ENCODE peak calls at places on chromosome 9, in ten cellular contexts. A is breast epithelium, W is sigmoid colon, I is suprapubic skin, E is colonic mucosa, F is Panc1, P is heart right ventricle, U is ovary, K is left ventricle myocardium inferior, N is pancreas. D is an unnamed sample. For H3K36me3, the result is how much of the 10 kb centered on the place peaks cover.

GRCh38 chr9:116423149-116423548 is 264.0 kb upstream of the TRIM32 start:
- DNase-seq in W (no peak), A (no peak), N (no peak), I (no peak), E (no peak), U (no peak), F (no peak), K (no peak), P (no peak), D (no peak)

GRCh38 chr9:134863941-134864820 is 16.4 kb upstream of the FCN2 start:
- DNase-seq in K (peak), P (peak), W (peak), F (no peak), I (peak), N (no peak), E (no peak), A (peak), U (no peak), D (no peak)

GRCh38 chr9:71743217-71743705 is 25.1 kb downstream of the CEMIP2 start:
- DNase-seq in N (no peak), K (no peak), I (no peak), F (no peak), E (no peak), U (no peak), W (no peak), P (no peak), A (no peak), D (no peak)

GRCh38 chr9:81410201-81410600 is 279.1 kb downstream of the TLE1 start:
- DNase-seq in W (no peak), A (no peak), E (no peak), U (no peak), P (no peak), I (no peak), K (no peak), F (peak), N (no peak), D (no peak)

GRCh38 chr9:16178294-16178693 is 625.5 kb downstream of the CCDC171 start:
- DNase-seq in U (no peak), I (no peak), F (no peak), W (no peak), K (no peak), E (no peak), P (no peak), A (no peak), N (no peak), D (no peak)

GRCh38 chr9:89730715-89731114 is 125.9 kb downstream of the GADD45G start:
- DNase-seq in E (peak), W (no peak), F (no peak), U (peak), A (no peak), P (no peak), K (no peak), I (no peak), N (peak), D (peak)

GRCh38 chr9:129968690-129969485 is 74.1 kb downstream of the FNBP1 start:
- DNase-seq in W (peak), A (no peak), U (no peak), I (no peak), E (no peak), N (peak), P (no peak), F (no peak), K (no peak), D (no peak)

GRCh38 chr9:122406264-122406890 is 35.6 kb downstream of the PTGS1 start:
- DNase-seq in I (no peak), W (no peak), K (no peak), U (no peak), E (no peak), N (no peak), P (no peak), F (no peak), A (no peak), D (no peak)

GRCh38 chr9:69857828-69858227 is 37.2 kb downstream of the CFAP95 start:
- DNase-seq in I (no peak), F (no peak), E (no peak), U (no peak), P (no peak), A (no peak), K (no peak), N (no peak), W (no peak), D (no peak)

GRCh38 chr9:2837915-2838314 is 6.0 kb downstream of the PUM3 start:
- DNase-seq in I (no peak), P (no peak), K (no peak), U (no peak), W (no peak), N (no peak), A (no peak), F (no peak), E (no peak), D (no peak)

GRCh38 chr9:36970007-36970888 is 63.8 kb downstream of the PAX5 start:
- DNase-seq in I (no peak), U (no peak), F (peak), K (no peak), N (no peak), E (no peak), P (no peak), A (no peak), W (no peak), D (no peak)

GRCh38 chr9:120926397-120926928 is at the start of gene TRAF1:
- DNase-seq in A (no peak), P (no peak), F (no peak), W (peak), I (no peak), U (no peak), N (no peak), K (no peak), E (no peak), D (no peak)

GRCh38 chr9:91443321-91443993 is 19.8 kb upstream of the NFIL3 start:
- DNase-seq in U (no peak), P (no peak), A (no peak), I (no peak), E (no peak), K (no peak), N (no peak), F (no peak), W (no peak), D (no peak)

GRCh38 chr9:121568541-121569265 is 69.1 kb upstream of the GGTA1 start:
- DNase-seq in W (peak), N (peak), I (no peak), K (peak), P (peak), A (no peak), U (peak), E (no peak), F (no peak), D (no peak)

GRCh38 chr9:133887540-133888047 is 104.5 kb downstream of the VAV2 start:
- DNase-seq in P (no peak), A (no peak), E (no peak), W (no peak), N (no peak), F (no peak), K (no peak), U (no peak), I (no peak), D (no peak)

GRCh38 chr9:3455088-3455487 is 70.7 kb downstream of the RFX3 start:
- DNase-seq in A (no peak), P (no peak), U (no peak), F (no peak), I (no peak), W (no peak), K (no peak), E (no peak), N (no peak), D (no peak)

GRCh38 chr9:95381243-95381642 is 63.7 kb upstream of the FANCC start:
- DNase-seq in A (no peak), K (no peak), N (no peak), U (no peak), E (no peak), F (no peak), I (no peak), P (no peak), W (no peak), D (no peak)

GRCh38 chr9:98805506-98806272 is 1.8 kb upstream of the GALNT12 start:
- DNase-seq in W (no peak), E (no peak), P (no peak), I (no peak), F (no peak), A (peak), U (no peak), K (no peak), N (no peak), D (no peak)

GRCh38 chr9:35993976-35994720 is 36.2 kb upstream of the OR2S2 start:
- DNase-seq in N (no peak), A (no peak), E (no peak), I (no peak), P (no peak), W (no peak), F (no peak), K (no peak), U (no peak), D (no peak)

GRCh38 chr9:18473551-18474279 is at the start of gene ADAMTSL1:
- DNase-seq in E (peak), F (no peak), P (peak), K (peak), U (no peak), N (peak), A (peak), I (no peak), W (peak), D (peak)

GRCh38 chr9:125561497-125562148 is 145.4 kb downstream of the MAPKAP1 start:
- DNase-seq in W (no peak), I (no peak), K (no peak), P (no peak), N (no peak), E (no peak), A (no peak), F (no peak), U (no peak), D (no peak)

GRCh38 chr9:1875921-1876448 is 139.2 kb upstream of the SMARCA2 start:
- DNase-seq in P (no peak), N (no peak), I (no peak), K (no peak), F (no peak), E (no peak), W (no peak), U (no peak), A (no peak), D (no peak)

GRCh38 chr9:129908846-129909245 is 73.6 kb downstream of the USP20 start:
- DNase-seq in I (no peak), N (no peak), A (no peak), W (no peak), F (no peak), P (no peak), E (no peak), K (no peak), U (no peak), D (no peak)

GRCh38 chr9:135596211-135596610 is 34.7 kb downstream of the PAEP start:
- DNase-seq in U (no peak), P (no peak), N (no peak), A (no peak), F (no peak), E (no peak), I (no peak), W (no peak), K (no peak), D (no peak)

GRCh38 chr9:88971131-88971960 is 19.9 kb upstream of the S1PR3 start:
- DNase-seq in P (no peak), A (no peak), F (no peak), U (no peak), K (no peak), E (no peak), I (no peak), W (no peak), N (no peak), D (no peak)

GRCh38 chr9:96638606-96639364 is 16.3 kb downstream of the PRXL2C start:
- DNase-seq in I (no peak), P (no peak), K (no peak), A (no peak), E (no peak), F (no peak), U (no peak), N (no peak), W (no peak), D (no peak)

GRCh38 chr9:108756746-108757490 is 98.9 kb downstream of the ACTL7B start:
- DNase-seq in N (no peak), U (no peak), I (no peak), A (no peak), E (no peak), K (no peak), P (no peak), F (no peak), W (no peak), D (peak)

GRCh38 chr9:37037137-37037743 is 3.2 kb upstream of the PAX5 start:
- DNase-seq in A (no peak), K (no peak), N (peak), W (no peak), F (no peak), E (peak), P (no peak), I (no peak), U (no peak), D (no peak)

GRCh38 chr9:81861644-81862043 is 66.6 kb upstream of the SPATA31D4 start:
- DNase-seq in W (no peak), U (no peak), F (no peak), P (no peak), A (no peak), E (no peak), K (no peak), I (no peak), N (no peak), D (no peak)

GRCh38 chr9:92158097-92158601 is 42.9 kb upstream of the SPTLC1 start:
- DNase-seq in F (no peak), E (no peak), I (no peak), U (no peak), N (no peak), K (no peak), P (no peak), A (no peak), W (no peak), D (no peak)

GRCh38 chr9:135210676-135211523 is 123.4 kb downstream of the OLFM1 start:
- DNase-seq in A (no peak), P (peak), W (peak), E (no peak), K (no peak), U (no peak), I (peak), N (no peak), F (no peak), D (no peak)

GRCh38 chr9:6628714-6629113 is 16.8 kb downstream of the GLDC start:
- DNase-seq in A (no peak), U (no peak), K (no peak), F (no peak), W (no peak), N (no peak), P (no peak), E (no peak), I (no peak), D (no peak)

GRCh38 chr9:99021512-99021911 is 77.8 kb downstream of the COL15A1 start:
- DNase-seq in F (no peak), N (no peak), I (no peak), E (no peak), U (no peak), W (no peak), A (no peak), P (no peak), K (no peak), D (no peak)

GRCh38 chr9:133969681-133970580 is 22.2 kb downstream of the VAV2 start:
- DNase-seq in P (no peak), K (no peak), N (no peak), F (no peak), A (no peak), U (no peak), E (no peak), W (no peak), I (no peak), D (no peak)

GRCh38 chr9:77981332-77981731 is 50.3 kb downstream of the GNAQ start:
- DNase-seq in A (no peak), U (no peak), E (peak), W (no peak), F (no peak), P (no peak), N (peak), K (no peak), I (no peak), D (no peak)

GRCh38 chr9:93262537-93263310 is 78.8 kb downstream of the WNK2 start:
- DNase-seq in N (peak), K (no peak), E (peak), P (no peak), W (peak), U (no peak), A (peak), F (no peak), I (peak), D (no peak)

GRCh38 chr9:35645736-35646582 is 4.8 kb downstream of the SIT1 start:
- DNase-seq in A (peak), W (no peak), P (no peak), F (no peak), I (no peak), N (peak), K (no peak), U (no peak), E (peak), D (no peak)

GRCh38 chr9:36144322-36145206 is 8.0 kb downstream of the GLIPR2 start:
- DNase-seq in W (no peak), I (no peak), A (no peak), F (no peak), P (no peak), E (no peak), K (no peak), N (no peak), U (no peak), D (no peak)

GRCh38 chr9:27247756-27248155 is 49.2 kb downstream of the EQTN start:
- DNase-seq in A (no peak), E (peak), I (no peak), U (no peak), P (no peak), F (no peak), K (no peak), N (peak), W (no peak), D (peak)

GRCh38 chr9:68648164-68648563 is 56.9 kb upstream of the PIP5K1B start:
- DNase-seq in P (no peak), N (no peak), I (no peak), K (no peak), E (no peak), F (no peak), A (no peak), U (no peak), W (no peak), D (no peak)

GRCh38 chr9:68648971-68649370 is 56.1 kb upstream of the PIP5K1B start:
- DNase-seq in K (no peak), I (no peak), N (no peak), P (no peak), A (no peak), F (no peak), U (no peak), E (no peak), W (no peak), D (no peak)

GRCh38 chr9:68654075-68654474 is 51.0 kb upstream of the PIP5K1B start:
- DNase-seq in P (no peak), E (no peak), A (no peak), F (no peak), I (no peak), W (no peak), K (no peak), N (no peak), U (no peak), D (no peak)

GRCh38 chr9:68653141-68653595 is 51.9 kb upstream of the PIP5K1B start:
- DNase-seq in P (no peak), N (no peak), W (no peak), A (no peak), U (no peak), K (no peak), F (no peak), I (no peak), E (no peak), D (no peak)

GRCh38 chr9:68651280-68651893 is 53.7 kb upstream of the PIP5K1B start:
- DNase-seq in W (no peak), F (no peak), N (no peak), I (no peak), E (no peak), U (no peak), K (no peak), A (no peak), P (no peak), D (no peak)
- H3K36me3 ChIP-seq in W (under half), F (under half), N (under half), I (under half), E (under half), U (under half), K (under half), A (under half), P (under half), D (under half)

DNA sequence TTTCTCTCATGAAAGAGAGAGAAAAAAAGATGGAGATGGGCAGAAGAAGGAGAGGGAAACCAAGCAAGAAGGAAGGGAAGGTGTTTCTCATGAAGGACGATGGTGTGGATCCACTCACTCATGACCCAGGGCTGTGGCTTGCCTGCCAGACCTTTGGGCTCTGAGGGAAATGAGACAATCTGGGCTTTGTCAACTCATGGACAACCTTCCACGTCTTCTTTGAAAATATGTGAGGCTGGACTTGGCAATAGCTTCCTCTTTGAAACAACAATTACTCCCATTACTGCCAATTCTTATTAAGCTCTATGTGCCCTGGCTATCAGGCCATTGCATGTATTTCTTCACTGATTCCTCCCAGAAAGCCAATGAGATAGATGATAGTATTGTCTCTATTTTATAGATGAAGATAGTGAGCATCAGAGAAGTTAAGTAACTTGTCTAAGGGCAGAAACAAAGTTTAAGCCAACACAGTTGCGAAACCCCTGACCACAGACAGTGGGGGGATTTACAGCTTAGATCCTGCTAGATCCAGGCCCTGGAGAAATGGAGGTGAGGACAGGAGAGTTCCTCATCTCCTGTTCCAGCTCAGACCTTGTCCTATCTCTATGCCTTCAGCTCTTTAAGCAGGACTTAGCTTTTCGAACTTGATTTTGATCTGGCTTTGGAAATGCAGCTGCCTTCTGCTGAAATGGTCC is 132.4 kb downstream of the GCNT1 start:
- DNase-seq in F (no peak), P (no peak), W (no peak), U (no peak), A (no peak), I (no peak), N (no peak), K (no peak), E (no peak), D (no peak)
- H3K27ac ChIP-seq in F (no peak), P (no peak), W (no peak), U (no peak), A (peak), I (no peak), N (no peak), K (no peak), E (no peak), D (no peak)

GRCh38 chr9:114060711-114061110 is 17.4 kb downstream of the AMBP start:
- DNase-seq in F (no peak), A (peak), P (no peak), K (no peak), I (peak), U (peak), W (no peak), N (no peak), E (peak), D (no peak)
- H3K4me3 ChIP-seq in F (no peak), A (no peak), P (no peak), K (no peak), I (no peak), U (no peak), W (no peak), N (no peak), E (no peak), D (no peak)

GRCh38 chr9:127047971-127048370 is 74.5 kb downstream of the ANGPTL2 start:
- DNase-seq in E (no peak), I (no peak), U (no peak), F (no peak), W (no peak), K (no peak), P (no peak), A (no peak), N (no peak), D (no peak)

GRCh38 chr9:127050152-127050551 is 72.3 kb downstream of the ANGPTL2 start:
- DNase-seq in K (no peak), N (no peak), F (no peak), I (no peak), A (no peak), U (no peak), P (no peak), E (no peak), W (no peak), D (no peak)

GRCh38 chr9:127050581-127050980 is 71.9 kb downstream of the ANGPTL2 start:
- DNase-seq in E (no peak), P (no peak), U (no peak), K (no peak), I (no peak), N (no peak), A (no peak), F (no peak), W (no peak), D (no peak)

GRCh38 chr9:127049044-127049443 is 73.4 kb downstream of the ANGPTL2 start:
- DNase-seq in A (peak), U (peak), F (peak), K (no peak), W (peak), E (peak), N (no peak), I (no peak), P (no peak), D (peak)

GRCh38 chr9:127049581-127049980 is 72.9 kb downstream of the ANGPTL2 start:
- DNase-seq in F (no peak), A (no peak), N (no peak), I (no peak), E (no peak), W (no peak), K (no peak), P (no peak), U (no peak), D (no peak)
- H3K36me3 ChIP-seq in F (under half), A (under half), N (under half), I (under half), E (under half), W (under half), K (under half), P (under half), U (under half), D (under half)

DNA sequence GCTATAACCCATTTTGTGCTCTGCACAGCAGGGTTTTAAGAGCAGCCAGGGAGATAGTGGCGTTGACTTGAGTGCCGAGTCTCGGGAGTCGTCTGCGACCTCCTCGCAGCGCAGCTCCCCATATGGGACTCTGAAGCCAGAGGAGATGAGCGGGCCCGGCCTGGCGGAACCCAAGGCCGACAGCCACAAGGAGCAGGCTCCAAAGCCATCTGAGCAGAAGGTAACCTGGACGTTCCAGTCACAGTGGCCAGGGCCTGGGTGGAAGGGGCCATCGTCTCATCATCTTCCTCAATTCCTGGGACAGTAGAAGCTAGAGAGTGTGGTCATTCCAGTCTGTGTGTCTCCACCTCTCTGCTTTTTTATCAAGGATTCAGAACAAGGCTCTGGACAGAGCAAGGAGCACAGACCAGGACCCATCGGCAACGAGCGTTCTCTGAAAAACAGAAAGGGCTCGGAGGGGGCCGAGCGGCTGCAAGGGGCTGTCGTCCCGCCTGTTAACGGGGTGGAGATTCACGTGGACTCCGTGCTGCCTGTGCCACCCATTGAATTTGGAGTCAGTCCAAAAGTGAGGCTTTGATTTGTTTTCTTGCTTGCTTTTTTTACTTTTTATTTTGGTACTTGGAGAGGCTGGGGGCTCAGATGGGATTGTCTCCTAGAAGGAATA is 20.2 kb upstream of the POMT1 start:
- DNase-seq in K (no peak), N (no peak), P (no peak), E (no peak), W (no peak), A (no peak), F (no peak), U (no peak), I (no peak), D (no peak)
- H3K27ac ChIP-seq in K (peak), N (no peak), P (peak), E (no peak), W (peak), A (peak), F (no peak), U (no peak), I (peak), D (no peak)